ENCODE peak calls at places on chromosomes 13 and 19, in seven cellular contexts. J, U, C, N, H, W and Q are unnamed samples. For H3K4me1, the result is how much of the 10 kb centered on the place peaks cover.

GRCh38 chr19:14337510-14337909 is 43.7 kb upstream of the ADGRE5 start:
- DNase-seq in J (peak), W (no peak), U (peak), C (peak), N (no peak), H (no peak), Q (peak)

GRCh38 chr13:75787249-75787940 is 151.3 kb downstream of the LMO7 start:
- DNase-seq in H (no peak), N (no peak), C (no peak), J (no peak), U (no peak), W (peak), Q (no peak)

GRCh38 chr13:37001921-37002250 is 1.3 kb downstream of the EXOSC8 start:
- DNase-seq in N (no peak), C (no peak), J (no peak), H (no peak), U (no peak), W (no peak), Q (no peak)

GRCh38 chr19:28400953-28401671 is 811.8 kb downstream of the UQCRFS1 start:
- DNase-seq in C (no peak), U (no peak), J (no peak), N (no peak), H (no peak), W (no peak), Q (no peak)

GRCh38 chr19:31639306-31639705 is 290.1 kb upstream of the TSHZ3 start:
- DNase-seq in W (peak), C (no peak), H (no peak), J (no peak), U (no peak), N (no peak), Q (no peak)

GRCh38 chr13:49497272-49497671 is 1.5 kb downstream of the PHF11 start:
- DNase-seq in U (no peak), J (no peak), W (no peak), N (no peak), C (no peak), H (no peak), Q (no peak)

GRCh38 chr19:4327252-4327876 is 11.3 kb downstream of the STAP2 start:
- DNase-seq in W (no peak), H (no peak), N (peak), C (peak), J (peak), U (no peak), Q (peak)

GRCh38 chr19:29674374-29675119 is 9.3 kb downstream of the PLEKHF1 start:
- DNase-seq in C (no peak), U (no peak), W (no peak), N (no peak), H (no peak), J (no peak), Q (no peak)

GRCh38 chr13:114063545-114064515 is 68.6 kb downstream of the RASA3 start:
- DNase-seq in N (peak), H (peak), J (peak), C (no peak), W (peak), U (no peak), Q (no peak)

GRCh38 chr13:30832845-30833332 is 73.2 kb upstream of the MEDAG start:
- DNase-seq in J (peak), C (peak), W (peak), H (no peak), N (peak), U (peak), Q (peak)

GRCh38 chr19:40280608-40281221 is 4.4 kb downstream of the AKT2 start:
- DNase-seq in C (no peak), W (no peak), J (no peak), H (no peak), U (no peak), N (no peak), Q (no peak)

GRCh38 chr13:97359181-97360057 is 74.5 kb upstream of the RAP2A start:
- DNase-seq in J (peak), U (peak), N (peak), C (peak), H (no peak), W (peak), Q (peak)

GRCh38 chr19:43639507-43640423 is at the start of gene CADM4:
- DNase-seq in N (peak), W (no peak), H (no peak), C (peak), J (peak), U (no peak), Q (peak)

GRCh38 chr13:107025991-107026390 is 458.1 kb upstream of the ARGLU1 start:
- DNase-seq in U (no peak), C (no peak), N (no peak), W (peak), H (peak), J (no peak), Q (no peak)

DNA sequence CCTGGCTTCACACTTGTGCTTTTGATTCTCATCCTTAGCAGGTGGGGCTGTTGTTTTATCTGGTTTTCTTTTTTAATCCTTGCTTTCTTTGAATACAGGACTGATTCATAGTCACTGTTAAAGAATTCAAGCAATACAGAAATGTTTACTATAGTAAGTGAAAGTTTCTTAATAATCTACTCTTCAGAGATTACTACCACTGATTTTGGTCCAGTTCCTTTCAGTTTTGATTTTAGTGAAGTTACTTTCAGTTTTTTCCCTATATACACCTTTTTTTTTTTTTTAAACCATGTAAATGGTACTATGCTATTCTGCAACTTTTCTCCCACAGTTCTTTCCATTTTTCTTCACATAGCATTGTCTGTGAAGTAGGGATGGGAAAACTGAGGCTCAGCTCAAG is 53.6 kb downstream of the GATAD2A start:
- DNase-seq in C (no peak), H (no peak), J (no peak), U (no peak), N (no peak), W (peak), Q (no peak)
- H3K4me1 ChIP-seq in C (under half), H (half or more), J (half or more), U (under half), N (under half), W (half or more), Q (under half)

DNA sequence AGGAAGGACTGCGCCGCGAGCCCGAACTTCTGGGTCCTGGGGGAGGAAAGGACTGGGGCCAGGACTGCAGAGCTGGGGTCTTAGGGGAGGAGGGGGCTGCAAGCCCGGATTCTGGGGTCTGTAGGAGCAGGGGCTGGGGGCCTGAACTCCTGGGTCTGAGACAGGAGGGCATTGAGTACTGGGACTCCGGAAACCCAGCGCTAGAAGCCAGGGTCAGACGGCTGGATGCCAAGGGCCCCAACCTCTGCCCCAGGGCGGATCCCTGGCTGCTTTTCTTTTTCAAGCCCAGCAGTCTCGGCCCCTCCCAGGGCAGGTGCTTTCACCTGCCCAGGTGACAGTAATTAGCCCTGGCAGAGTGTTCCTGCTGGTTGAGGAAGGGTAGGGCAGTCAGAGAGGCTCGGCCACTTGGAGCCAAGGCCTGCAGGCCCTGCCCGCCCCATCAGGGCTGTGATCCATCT is 2.3 kb downstream of the MYH14 start:
- DNase-seq in C (peak), N (no peak), H (no peak), J (no peak), U (no peak), W (no peak), Q (no peak)
- TF ChIP-seq CTCF in C (peak), N (no peak), H (no peak), J (no peak), U (no peak), W (no peak), Q (no peak)

GRCh38 chr13:98406971-98407370 is 169.9 kb downstream of the STK24 start:
- DNase-seq in H (no peak), U (no peak), C (no peak), W (no peak), J (no peak), N (no peak), Q (no peak)

GRCh38 chr13:98406475-98406874 is 170.4 kb downstream of the STK24 start:
- DNase-seq in N (no peak), C (no peak), H (no peak), W (no peak), J (no peak), U (no peak), Q (no peak)

GRCh38 chr13:98405690-98406344 is 171.1 kb downstream of the STK24 start:
- DNase-seq in H (no peak), J (no peak), C (no peak), W (no peak), N (no peak), U (no peak), Q (no peak)

GRCh38 chr13:98403076-98403475 is 173.8 kb downstream of the STK24 start:
- DNase-seq in J (no peak), C (no peak), W (no peak), N (no peak), H (no peak), U (no peak), Q (no peak)

DNA sequence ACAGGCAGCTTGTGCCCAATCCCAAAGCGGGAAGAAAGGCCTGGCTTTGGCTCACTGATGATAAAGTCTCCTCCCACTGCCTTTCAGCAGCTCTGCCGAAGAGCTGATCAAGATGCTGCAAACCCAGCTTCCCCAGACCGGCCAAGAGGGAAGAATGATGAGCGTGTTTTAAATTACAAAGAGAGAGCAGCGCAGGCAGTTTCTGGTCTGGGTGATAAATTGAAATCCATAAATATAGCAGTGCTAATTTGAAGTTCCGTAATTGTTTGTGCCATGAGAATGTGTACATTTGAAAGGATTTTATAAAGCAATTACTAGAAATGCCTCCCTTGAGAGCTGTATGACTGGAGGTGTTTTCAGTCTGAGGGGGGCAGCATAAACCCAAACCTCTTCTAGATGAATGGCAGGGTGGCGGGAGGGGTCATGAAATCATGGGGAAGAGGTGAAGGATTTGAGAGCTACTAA is 171.8 kb downstream of the STK24 start:
- DNase-seq in C (peak), U (no peak), W (peak), J (peak), N (no peak), H (no peak), Q (peak)
- H3K4me3 ChIP-seq in C (no peak), U (no peak), W (no peak), J (no peak), N (no peak), H (no peak), Q (no peak)

GRCh38 chr19:52492201-52492960 is 35.1 kb upstream of the ZNF808 start:
- DNase-seq in H (no peak), N (peak), J (peak), U (no peak), W (no peak), C (no peak), Q (no peak)

GRCh38 chr19:52498571-52498970 is 28.9 kb upstream of the ZNF808 start:
- DNase-seq in H (no peak), N (no peak), W (no peak), C (no peak), J (no peak), U (no peak), Q (no peak)

GRCh38 chr19:52492991-52493470 is 34.4 kb upstream of the ZNF808 start:
- DNase-seq in C (no peak), N (no peak), U (no peak), J (peak), H (no peak), W (no peak), Q (no peak)

GRCh38 chr19:52494518-52494917 is 33.0 kb upstream of the ZNF808 start:
- DNase-seq in U (no peak), N (no peak), W (no peak), C (no peak), J (no peak), H (no peak), Q (no peak)
- H3K4me1 ChIP-seq in U (under half), N (under half), W (under half), C (under half), J (under half), H (under half), Q (under half)

GRCh38 chr19:46471116-46471733 is at the start of gene PNMA8A:
- DNase-seq in N (peak), J (peak), C (no peak), W (peak), U (no peak), H (peak), Q (peak)
- TF ChIP-seq CTCF in N (no peak), J (peak), C (no peak), W (no peak), U (no peak), H (peak), Q (no peak)

DNA sequence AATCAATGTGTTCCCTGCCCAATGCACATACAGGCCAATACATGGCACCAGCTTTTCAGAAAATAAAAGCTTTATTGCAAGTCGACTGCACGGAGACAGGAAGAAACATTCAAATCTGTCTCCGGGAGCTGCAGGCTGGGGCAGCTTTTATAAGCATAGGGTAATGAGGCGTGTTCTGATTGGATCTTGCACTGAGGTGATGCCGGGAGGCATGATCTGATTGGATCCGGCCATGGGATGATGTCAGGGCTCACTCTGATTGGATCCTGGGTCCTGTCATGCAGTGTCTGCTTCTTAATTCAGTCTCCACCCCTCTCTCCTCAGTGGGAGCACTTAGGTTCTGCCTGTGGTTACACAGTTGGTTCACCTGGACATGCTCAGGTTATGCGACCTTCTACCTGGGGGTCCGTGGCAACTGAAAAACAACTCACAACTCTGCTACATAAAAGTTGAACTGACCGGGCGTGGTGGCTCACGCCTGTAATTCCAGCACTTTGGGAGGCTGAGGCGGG is 11.8 kb upstream of the FBN3 start:
- DNase-seq in J (peak), W (no peak), U (peak), C (peak), N (no peak), H (no peak), Q (peak)
- H3K4me3 ChIP-seq in J (no peak), W (no peak), U (no peak), C (no peak), N (no peak), H (no peak), Q (no peak)